ENCODE peak calls at places on chromosomes 12 and 14, in seven cellular contexts. One of them, this sample, is unnamed.

GRCh38 chr12:124411291-124411878 is 116.5 kb downstream of the RFLNA start:
- DNase-seq in HEK293T: no peak
- DNase-seq in LHCN-M2: peak
- DNase-seq in fibroblast of the aortic adventitia: peak
- DNase-seq in AG09319: peak
- DNase-seq in HFFc6: peak
- DNase-seq in left ventricle myocardium superior: peak
- DNase-seq in this sample: peak

GRCh38 chr12:47408171-47408871 is 297.5 kb downstream of the RPAP3 start:
- DNase-seq in HEK293T: no peak
- DNase-seq in LHCN-M2: no peak
- DNase-seq in fibroblast of the aortic adventitia: no peak
- DNase-seq in AG09319: no peak
- DNase-seq in HFFc6: no peak
- DNase-seq in left ventricle myocardium superior: no peak
- DNase-seq in this sample: peak

GRCh38 chr14:51552768-51553426 is 98.8 kb upstream of the FRMD6 start:
- DNase-seq in HEK293T: no peak
- DNase-seq in LHCN-M2: no peak
- DNase-seq in fibroblast of the aortic adventitia: no peak
- DNase-seq in AG09319: no peak
- DNase-seq in HFFc6: no peak
- DNase-seq in left ventricle myocardium superior: no peak
- DNase-seq in this sample: no peak

GRCh38 chr12:45991289-45992249 is 1.2 kb upstream of the SCAF11 start:
- DNase-seq in HEK293T: peak
- DNase-seq in LHCN-M2: peak
- DNase-seq in fibroblast of the aortic adventitia: peak
- DNase-seq in AG09319: no peak
- DNase-seq in HFFc6: peak
- DNase-seq in left ventricle myocardium superior: peak
- DNase-seq in this sample: peak

GRCh38 chr12:16437281-16437816 is 89.9 kb downstream of the MGST1 start:
- DNase-seq in HEK293T: no peak
- DNase-seq in LHCN-M2: no peak
- DNase-seq in fibroblast of the aortic adventitia: no peak
- DNase-seq in AG09319: no peak
- DNase-seq in HFFc6: no peak
- DNase-seq in left ventricle myocardium superior: no peak
- DNase-seq in this sample: no peak

GRCh38 chr12:121610239-121611149 is 15.8 kb upstream of the ORAI1 start:
- DNase-seq in HEK293T: peak
- DNase-seq in LHCN-M2: peak
- DNase-seq in fibroblast of the aortic adventitia: peak
- DNase-seq in AG09319: no peak
- DNase-seq in HFFc6: peak
- DNase-seq in left ventricle myocardium superior: no peak
- DNase-seq in this sample: peak

GRCh38 chr14:29536886-29537511 is 390.6 kb downstream of the PRKD1 start:
- DNase-seq in HEK293T: no peak
- DNase-seq in LHCN-M2: peak
- DNase-seq in fibroblast of the aortic adventitia: peak
- DNase-seq in AG09319: no peak
- DNase-seq in HFFc6: peak
- DNase-seq in left ventricle myocardium superior: no peak
- DNase-seq in this sample: no peak

GRCh38 chr12:1093166-1093751 is 102.2 kb downstream of the ERC1 start:
- DNase-seq in HEK293T: peak
- DNase-seq in LHCN-M2: peak
- DNase-seq in fibroblast of the aortic adventitia: peak
- DNase-seq in AG09319: no peak
- DNase-seq in HFFc6: peak
- DNase-seq in left ventricle myocardium superior: no peak
- DNase-seq in this sample: peak

GRCh38 chr12:91432079-91432478 is 249.5 kb upstream of the DCN start:
- DNase-seq in HEK293T: no peak
- DNase-seq in LHCN-M2: peak
- DNase-seq in fibroblast of the aortic adventitia: no peak
- DNase-seq in AG09319: no peak
- DNase-seq in HFFc6: no peak
- DNase-seq in left ventricle myocardium superior: no peak
- DNase-seq in this sample: no peak

GRCh38 chr12:10563002-10563401 is 50.4 kb downstream of the MAGOHB start:
- DNase-seq in HEK293T: no peak
- DNase-seq in LHCN-M2: peak
- DNase-seq in fibroblast of the aortic adventitia: no peak
- DNase-seq in AG09319: no peak
- DNase-seq in HFFc6: no peak
- DNase-seq in left ventricle myocardium superior: no peak
- DNase-seq in this sample: no peak

GRCh38 chr12:53953831-53954693 is 641 bp upstream of the HOXC12 start:
- DNase-seq in HEK293T: no peak
- DNase-seq in LHCN-M2: no peak
- DNase-seq in fibroblast of the aortic adventitia: no peak
- DNase-seq in AG09319: no peak
- DNase-seq in HFFc6: no peak
- DNase-seq in left ventricle myocardium superior: no peak
- DNase-seq in this sample: peak

GRCh38 chr14:95421741-95422140 is 94.7 kb downstream of the SYNE3 start:
- DNase-seq in HEK293T: no peak
- DNase-seq in LHCN-M2: no peak
- DNase-seq in fibroblast of the aortic adventitia: no peak
- DNase-seq in AG09319: no peak
- DNase-seq in HFFc6: no peak
- DNase-seq in left ventricle myocardium superior: no peak
- DNase-seq in this sample: no peak

GRCh38 chr12:96425321-96425720 is 25.1 kb upstream of the CDK17 start:
- DNase-seq in HEK293T: no peak
- DNase-seq in LHCN-M2: peak
- DNase-seq in fibroblast of the aortic adventitia: peak
- DNase-seq in AG09319: no peak
- DNase-seq in HFFc6: peak
- DNase-seq in left ventricle myocardium superior: no peak
- DNase-seq in this sample: peak

GRCh38 chr14:20873370-20874177 is 17.6 kb upstream of the RNASE3 start:
- DNase-seq in HEK293T: peak
- DNase-seq in LHCN-M2: peak
- DNase-seq in fibroblast of the aortic adventitia: peak
- DNase-seq in AG09319: no peak
- DNase-seq in HFFc6: peak
- DNase-seq in left ventricle myocardium superior: peak
- DNase-seq in this sample: peak

GRCh38 chr12:52032431-52032796 is 18.8 kb upstream of the NR4A1 start:
- DNase-seq in HEK293T: no peak
- DNase-seq in LHCN-M2: no peak
- DNase-seq in fibroblast of the aortic adventitia: peak
- DNase-seq in AG09319: no peak
- DNase-seq in HFFc6: peak
- DNase-seq in left ventricle myocardium superior: peak
- DNase-seq in this sample: peak

GRCh38 chr12:7994731-7995205 is 37.7 kb upstream of the FOXJ2 start:
- DNase-seq in HEK293T: no peak
- DNase-seq in LHCN-M2: peak
- DNase-seq in fibroblast of the aortic adventitia: peak
- DNase-seq in AG09319: peak
- DNase-seq in HFFc6: peak
- DNase-seq in left ventricle myocardium superior: no peak
- DNase-seq in this sample: peak

GRCh38 chr12:122749569-122750332 is 2.9 kb upstream of the DENR start:
- DNase-seq in HEK293T: peak
- DNase-seq in LHCN-M2: no peak
- DNase-seq in fibroblast of the aortic adventitia: no peak
- DNase-seq in AG09319: no peak
- DNase-seq in HFFc6: no peak
- DNase-seq in left ventricle myocardium superior: no peak
- DNase-seq in this sample: peak

GRCh38 chr12:112194601-112195247 is 69.4 kb downstream of the TRAFD1 start:
- DNase-seq in HEK293T: no peak
- DNase-seq in LHCN-M2: no peak
- DNase-seq in fibroblast of the aortic adventitia: no peak
- DNase-seq in AG09319: no peak
- DNase-seq in HFFc6: no peak
- DNase-seq in left ventricle myocardium superior: no peak
- DNase-seq in this sample: no peak

GRCh38 chr14:74140374-74140850 is 55.7 kb downstream of the LIN52 start:
- DNase-seq in HEK293T: peak
- DNase-seq in LHCN-M2: peak
- DNase-seq in fibroblast of the aortic adventitia: peak
- DNase-seq in AG09319: no peak
- DNase-seq in HFFc6: no peak
- DNase-seq in left ventricle myocardium superior: peak
- DNase-seq in this sample: peak

GRCh38 chr14:53226553-53226952 is 73.4 kb upstream of the DDHD1 start:
- DNase-seq in HEK293T: no peak
- DNase-seq in LHCN-M2: peak
- DNase-seq in fibroblast of the aortic adventitia: no peak
- DNase-seq in AG09319: no peak
- DNase-seq in HFFc6: no peak
- DNase-seq in left ventricle myocardium superior: peak
- DNase-seq in this sample: no peak

GRCh38 chr12:30268036-30268435 is 427.6 kb downstream of the IPO8 start:
- DNase-seq in HEK293T: no peak
- DNase-seq in LHCN-M2: no peak
- DNase-seq in fibroblast of the aortic adventitia: no peak
- DNase-seq in AG09319: no peak
- DNase-seq in HFFc6: no peak
- DNase-seq in left ventricle myocardium superior: no peak
- DNase-seq in this sample: no peak

GRCh38 chr12:52217223-52217622 is 15.8 kb upstream of the KRT7 start:
- DNase-seq in HEK293T: no peak
- DNase-seq in LHCN-M2: no peak
- DNase-seq in fibroblast of the aortic adventitia: no peak
- DNase-seq in AG09319: no peak
- DNase-seq in HFFc6: no peak
- DNase-seq in left ventricle myocardium superior: peak
- DNase-seq in this sample: peak

GRCh38 chr12:481422-481821 is 21.7 kb downstream of the B4GALNT3 start:
- DNase-seq in HEK293T: no peak
- DNase-seq in LHCN-M2: peak
- DNase-seq in fibroblast of the aortic adventitia: peak
- DNase-seq in AG09319: no peak
- DNase-seq in HFFc6: no peak
- DNase-seq in left ventricle myocardium superior: peak
- DNase-seq in this sample: peak